ENCODE peak calls at places on chromosomes 7 and 10, in nine cellular contexts. Z, O, D, G, X, J, M, V and P are unnamed samples.

GRCh38 chr10:86041116-86041515 is 325.5 kb downstream of the GRID1 start:
- DNase-seq in M (no peak), D (no peak), X (no peak), G (no peak), O (no peak), V (no peak), Z (no peak), J (no peak), P (no peak)

GRCh38 chr10:131698986-131699385 is 201.8 kb upstream of the PPP2R2D start:
- DNase-seq in J (no peak), M (no peak), G (no peak), O (no peak), V (no peak), Z (no peak), D (no peak), X (no peak), P (no peak)

GRCh38 chr7:157675427-157675930 is 338.7 kb downstream of the DNAJB6 start:
- DNase-seq in X (no peak), V (no peak), M (no peak), O (no peak), J (no peak), Z (no peak), D (no peak), G (no peak), P (no peak)

GRCh38 chr7:123673137-123673732 is 17.6 kb downstream of the LMOD2 start:
- DNase-seq in J (no peak), V (no peak), D (no peak), M (no peak), G (no peak), Z (no peak), O (no peak), X (no peak), P (no peak)

GRCh38 chr10:132865851-132866600 is 76.3 kb downstream of the CFAP46 start:
- DNase-seq in G (no peak), V (peak), D (no peak), M (no peak), O (peak), Z (no peak), J (no peak), X (no peak), P (no peak)

GRCh38 chr10:133094866-133095265 is 7.1 kb downstream of the ADGRA1 start:
- DNase-seq in Z (no peak), D (no peak), M (no peak), X (no peak), V (no peak), J (no peak), O (no peak), G (no peak), P (no peak)

GRCh38 chr7:68015565-68016532 is 1019.2 kb downstream of the TYW1 start:
- DNase-seq in J (no peak), X (no peak), G (no peak), Z (no peak), O (no peak), M (no peak), V (no peak), D (no peak), P (no peak)

GRCh38 chr7:44530990-44531389 is 10.1 kb downstream of the NPC1L1 start:
- DNase-seq in G (no peak), M (no peak), X (no peak), O (no peak), Z (no peak), D (peak), V (no peak), J (no peak), P (no peak)

GRCh38 chr10:130046591-130046990 is 64.0 kb downstream of the C10orf143 start:
- DNase-seq in Z (no peak), V (no peak), M (no peak), J (no peak), D (no peak), X (no peak), G (no peak), O (no peak), P (no peak)

GRCh38 chr10:30098624-30099023 is 39.2 kb upstream of the JCAD start:
- DNase-seq in X (peak), G (no peak), V (no peak), Z (no peak), J (no peak), O (no peak), D (no peak), M (peak), P (no peak)

GRCh38 chr7:117229350-117229749 is 93.5 kb downstream of the WNT2 start:
- DNase-seq in G (no peak), O (no peak), M (no peak), D (no peak), Z (no peak), X (peak), V (no peak), J (no peak), P (no peak)